ENCODE peak calls at places on chromosomes 1 and 21, in seven cellular contexts. Z is OCI-LY7; G is activated CD4-positive, alpha-beta T cell treated with anti-CD3 and anti-CD28 coated beads for 36 hours; V is chondrocyte; S is H54; U is tibial artery; H is fibroblast of pulmonary artery. M is an unnamed sample.
A peak's percentile ranks its signal among the peaks of the same experiment; 100 is the strongest.

GRCh38 chr1:234553241-234554156 is 56.5 kb downstream of the IRF2BP2 start:
- DNase-seq in Z (no peak), G (no peak), V (no peak), S (no peak), U (no peak), H (peak; percentile 85), M (peak; percentile 32)

GRCh38 chr1:69523032-69523431 is 44.7 kb upstream of the LRRC7 start:
- DNase-seq in Z (no peak), G (no peak), V (no peak), S (peak; percentile 12), U (no peak), H (peak; percentile 70), M (no peak)

GRCh38 chr21:27017251-27017650 is 50.4 kb upstream of the ADAMTS5 start:
- DNase-seq in Z (no peak), G (no peak), V (no peak), S (no peak), U (no peak), H (peak; percentile 57), M (no peak)

GRCh38 chr21:45326169-45326833 is 38.6 kb upstream of the POFUT2 start:
- DNase-seq in Z (no peak), G (no peak), V (peak; percentile 75), S (no peak), U (no peak), H (peak; percentile 44), M (no peak)

GRCh38 chr21:37784591-37785318 is 131.5 kb downstream of the KCNJ6 start:
- DNase-seq in Z (no peak), G (no peak), V (no peak), S (no peak), U (no peak), H (no peak), M (no peak)

GRCh38 chr1:215156232-215156631 is 73.7 kb downstream of the KCNK2 start:
- DNase-seq in Z (no peak), G (no peak), V (no peak), S (no peak), U (no peak), H (peak; percentile 23), M (no peak)

GRCh38 chr1:205519541-205520131 is 15.2 kb downstream of the CDK18 start:
- DNase-seq in Z (no peak), G (no peak), V (no peak), S (peak; percentile 45), U (no peak), H (no peak), M (no peak)

GRCh38 chr1:229217716-229218115 is 53.2 kb upstream of the RAB4A start:
- DNase-seq in Z (no peak), G (peak; percentile 28), V (no peak), S (no peak), U (no peak), H (no peak), M (no peak)

GRCh38 chr1:239987103-239987745 is 104.5 kb upstream of the FMN2 start:
- DNase-seq in Z (peak; percentile 35), G (peak; percentile 60), V (no peak), S (no peak), U (peak; percentile 46), H (peak; percentile 66), M (peak; percentile 71)

GRCh38 chr1:32666866-32667566 is 16.0 kb downstream of the RBBP4 start:
- DNase-seq in Z (no peak), G (no peak), V (no peak), S (no peak), U (no peak), H (peak; percentile 9), M (no peak)

GRCh38 chr1:101237229-101237837 is 514 bp downstream of the S1PR1 start:
- DNase-seq in Z (no peak), G (peak; percentile 44), V (no peak), S (no peak), U (peak; percentile 34), H (peak; percentile 79), M (peak; percentile 48)

GRCh38 chr21:33834801-33835500 is 80.7 kb downstream of the ATP5PO start:
- DNase-seq in Z (no peak), G (no peak), V (no peak), S (no peak), U (no peak), H (no peak), M (no peak)

GRCh38 chr1:30919025-30919881 is 10.7 kb upstream of the SDC3 start:
- DNase-seq in Z (no peak), G (no peak), V (no peak), S (no peak), U (no peak), H (peak; percentile 70), M (peak; percentile 26)

GRCh38 chr1:224377676-224378006 is 21.0 kb downstream of the CNIH4 start:
- DNase-seq in Z (no peak), G (peak; percentile 56), V (no peak), S (peak; percentile 39), U (no peak), H (peak; percentile 34), M (peak; percentile 12)

M was measured in dermis blood vessel endothelial cell.